ENCODE peak calls at places on chromosomes 11 and 22, in nine cellular contexts. Q is HCT116, E is sigmoid colon, X is stomach, H is H9, F is IMR-90, M is right lobe of liver, B is lower lobe of right lung, N is thoracic aorta. D is an unnamed sample. For H3K27me3, the result is how much of the 10 kb centered on the place peaks cover.

GRCh38 chr11:116424615-116425261 is 348.0 kb downstream of the BUD13 start:
- DNase-seq in Q (no peak), E (no peak), X (no peak), H (no peak), F (no peak), M (no peak), B (no peak), N (no peak), D (no peak)

GRCh38 chr22:17370766-17371181 is 1.5 kb downstream of the CECR2 start:
- DNase-seq in Q (no peak), E (no peak), X (no peak), H (no peak), F (no peak), M (peak), B (no peak), N (no peak), D (no peak)

GRCh38 chr11:7520981-7521487 is 7.2 kb downstream of the PPFIBP2 start:
- DNase-seq in Q (no peak), E (no peak), X (no peak), H (no peak), F (no peak), M (no peak), B (no peak), N (no peak), D (no peak)

GRCh38 chr11:62644220-62644619 is 2.2 kb downstream of the GANAB start:
- DNase-seq in Q (no peak), E (no peak), X (no peak), H (no peak), F (no peak), M (no peak), B (no peak), N (no peak), D (no peak)

GRCh38 chr11:1034456-1035295 is 1.8 kb downstream of the MUC6 start:
- DNase-seq in Q (no peak), E (no peak), X (no peak), H (no peak), F (no peak), M (no peak), B (no peak), N (no peak), D (no peak)

GRCh38 chr11:69483696-69484426 is 2.4 kb downstream of the LINC01488 start:
- DNase-seq in Q (no peak), E (no peak), X (no peak), H (peak), F (no peak), M (no peak), B (peak), N (no peak), D (no peak)

GRCh38 chr11:124868322-124869274 is 3.4 kb downstream of the ROBO3 start:
- DNase-seq in Q (no peak), E (peak), X (no peak), H (no peak), F (no peak), M (no peak), B (no peak), N (no peak), D (no peak)

GRCh38 chr11:92550411-92550810 is 325.8 kb downstream of the FAT3 start:
- DNase-seq in Q (no peak), E (no peak), X (peak), H (peak), F (no peak), M (peak), B (no peak), N (no peak), D (no peak)

GRCh38 chr11:79244175-79244804 is 196.5 kb downstream of the TENM4 start:
- DNase-seq in Q (no peak), E (no peak), X (no peak), H (no peak), F (peak), M (no peak), B (no peak), N (no peak), D (peak)

GRCh38 chr22:30861688-30862552 is 106.7 kb downstream of the MORC2 start:
- DNase-seq in Q (no peak), E (no peak), X (peak), H (peak), F (no peak), M (no peak), B (no peak), N (no peak), D (no peak)

GRCh38 chr11:69650081-69650831 is 9.3 kb downstream of the CCND1 start:
- DNase-seq in Q (no peak), E (peak), X (no peak), H (peak), F (no peak), M (no peak), B (peak), N (no peak), D (no peak)

GRCh38 chr11:100769165-100769564 is 82.1 kb downstream of the ARHGAP42 start:
- DNase-seq in Q (no peak), E (no peak), X (no peak), H (no peak), F (no peak), M (no peak), B (no peak), N (no peak), D (no peak)

GRCh38 chr11:111213256-111213655 is 32.3 kb upstream of the POU2AF2 start:
- DNase-seq in Q (no peak), E (no peak), X (no peak), H (no peak), F (peak), M (no peak), B (no peak), N (no peak), D (peak)

GRCh38 chr11:68380786-68381622 is 68.6 kb downstream of the LRP5 start:
- DNase-seq in Q (no peak), E (peak), X (no peak), H (no peak), F (peak), M (peak), B (no peak), N (no peak), D (no peak)

GRCh38 chr11:12508151-12508740 is 130.9 kb downstream of the PARVA start:
- DNase-seq in Q (no peak), E (no peak), X (no peak), H (no peak), F (peak), M (no peak), B (no peak), N (no peak), D (no peak)

GRCh38 chr11:117535201-117535869 is 207.7 kb downstream of the CEP164 start:
- DNase-seq in Q (no peak), E (peak), X (peak), H (no peak), F (no peak), M (peak), B (peak), N (no peak), D (no peak)

GRCh38 chr22:49046546-49047305 is 780.9 kb downstream of the BRD1 start:
- DNase-seq in Q (peak), E (no peak), X (no peak), H (peak), F (no peak), M (peak), B (no peak), N (no peak), D (no peak)

GRCh38 chr22:39204216-39204615 is 40.6 kb downstream of the PDGFB start:
- DNase-seq in Q (no peak), E (peak), X (no peak), H (peak), F (no peak), M (no peak), B (peak), N (no peak), D (no peak)

GRCh38 chr11:84901986-84902385 is 725.2 kb downstream of the DLG2 start:
- DNase-seq in Q (no peak), E (no peak), X (no peak), H (no peak), F (peak), M (no peak), B (no peak), N (no peak), D (no peak)

GRCh38 chr11:36265793-36266628 is 23.2 kb downstream of the COMMD9 start:
- DNase-seq in Q (peak), E (peak), X (peak), H (peak), F (peak), M (peak), B (peak), N (no peak), D (no peak)

GRCh38 chr22:44373234-44373633 is 60.5 kb upstream of the SHISAL1 start:
- DNase-seq in Q (no peak), E (peak), X (no peak), H (no peak), F (no peak), M (peak), B (peak), N (no peak), D (no peak)

GRCh38 chr11:56852131-56852530 is 103.6 kb upstream of the OR9G4 start:
- DNase-seq in Q (no peak), E (no peak), X (no peak), H (no peak), F (no peak), M (no peak), B (no peak), N (no peak), D (peak)

GRCh38 chr11:64334764-64335741 is 5.0 kb upstream of the CCDC88B start:
- DNase-seq in Q (peak), E (no peak), X (peak), H (peak), F (peak), M (no peak), B (peak), N (no peak), D (peak)

GRCh38 chr11:2744166-2744565 is 44.4 kb upstream of the KCNQ1OT1 start:
- DNase-seq in Q (no peak), E (peak), X (no peak), H (no peak), F (no peak), M (no peak), B (peak), N (no peak), D (no peak)

GRCh38 chr11:13668957-13669521 is 571 bp downstream of the FAR1 start:
- DNase-seq in Q (no peak), E (peak), X (peak), H (no peak), F (peak), M (no peak), B (peak), N (peak), D (no peak)

GRCh38 chr22:49303781-49304461 is 523.8 kb downstream of the BRD1 start:
- DNase-seq in Q (no peak), E (peak), X (peak), H (peak), F (no peak), M (peak), B (no peak), N (no peak), D (no peak)

GRCh38 chr11:1073261-1073724 is 1.4 kb upstream of the MUC2 start:
- DNase-seq in Q (peak), E (peak), X (peak), H (no peak), F (peak), M (peak), B (peak), N (no peak), D (peak)

DNA sequence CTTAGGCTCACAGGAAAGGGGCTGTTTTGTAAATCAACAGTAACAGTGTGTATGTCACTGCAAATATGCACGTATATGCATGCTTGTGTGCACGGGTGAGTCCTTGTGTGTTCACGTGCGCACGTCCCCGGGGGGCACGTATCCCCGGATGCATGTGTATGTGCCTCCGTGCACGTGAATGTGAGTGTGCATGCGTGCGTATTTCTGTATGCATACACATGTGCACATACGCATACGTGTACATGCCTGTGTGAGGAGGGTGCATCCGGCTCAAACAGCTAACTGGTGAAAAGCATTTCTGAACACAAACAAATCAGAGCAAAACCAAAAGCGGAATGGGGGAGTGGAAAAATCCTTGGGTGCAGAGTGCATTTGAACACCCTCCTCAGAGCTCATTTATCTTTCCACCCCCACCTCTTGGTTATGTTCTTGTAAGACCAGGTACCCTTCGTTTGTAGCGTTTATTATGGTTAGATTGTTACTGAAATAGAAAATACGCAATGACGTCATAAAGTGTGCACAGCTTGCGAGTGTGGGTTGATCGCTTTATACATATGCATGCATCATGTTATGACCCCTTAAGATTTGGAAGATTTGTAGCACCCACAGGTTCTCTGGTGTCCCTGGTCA is 7.0 kb downstream of the ARSA start:
- DNase-seq in Q (no peak), E (no peak), X (no peak), H (no peak), F (no peak), M (no peak), B (no peak), N (no peak), D (no peak)
- H3K27ac ChIP-seq in Q (no peak), E (peak), X (peak), H (no peak), F (no peak), M (no peak), B (peak), N (no peak), D (no peak)

GRCh38 chr11:60150279-60150678 is 32.6 kb downstream of the MS4A6A start:
- DNase-seq in Q (no peak), E (no peak), X (no peak), H (no peak), F (no peak), M (no peak), B (no peak), N (no peak), D (no peak)

GRCh38 chr11:60143768-60144167 is 39.1 kb downstream of the MS4A6A start:
- DNase-seq in Q (no peak), E (no peak), X (no peak), H (no peak), F (no peak), M (no peak), B (no peak), N (no peak), D (no peak)

GRCh38 chr11:60145677-60146076 is 37.2 kb downstream of the MS4A6A start:
- DNase-seq in Q (no peak), E (no peak), X (no peak), H (no peak), F (no peak), M (no peak), B (no peak), N (no peak), D (no peak)
- H3K27me3 ChIP-seq in Q (under half), E (under half), X (under half), H (under half), F (under half), M (under half), B (under half), N (under half), D (under half)

DNA sequence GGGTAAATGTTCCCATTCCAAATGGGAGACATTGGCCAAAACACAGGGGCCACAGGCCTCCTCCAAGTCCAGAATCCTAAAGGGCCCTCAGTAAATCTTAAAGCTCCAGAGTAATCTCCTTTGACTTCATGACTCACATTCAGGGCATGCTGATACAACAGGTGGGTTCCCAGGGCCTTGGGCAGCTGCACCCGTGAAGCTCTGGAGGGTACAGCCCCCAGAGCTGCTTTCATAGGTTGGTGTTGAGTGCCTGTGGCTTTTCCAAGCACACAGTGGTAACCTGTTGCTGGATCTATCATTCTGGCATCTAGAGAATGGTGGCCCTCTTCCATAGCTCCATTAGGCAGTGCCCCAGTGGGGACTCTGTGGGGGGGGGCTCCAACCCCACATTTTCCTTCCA is 54.0 kb downstream of the NELL1 start:
- DNase-seq in Q (no peak), E (no peak), X (no peak), H (no peak), F (no peak), M (no peak), B (no peak), N (no peak), D (no peak)
- H3K27ac ChIP-seq in Q (no peak), E (no peak), X (no peak), H (no peak), F (no peak), M (no peak), B (no peak), N (no peak), D (no peak)

GRCh38 chr11:76745561-76746207 is 37.5 kb upstream of the TSKU start:
- DNase-seq in Q (no peak), E (no peak), X (peak), H (no peak), F (no peak), M (no peak), B (no peak), N (no peak), D (no peak)
- H3K27me3 ChIP-seq in Q (under half), E (under half), X (under half), H (under half), F (under half), M (under half), B (under half), N (under half), D (under half)

GRCh38 chr22:38110863-38111852 is 674 bp upstream of the BAIAP2L2 start:
- DNase-seq in Q (no peak), E (no peak), X (peak), H (peak), F (no peak), M (peak), B (peak), N (no peak), D (no peak)

GRCh38 chr22:38111941-38112355 is 1.5 kb upstream of the BAIAP2L2 start:
- DNase-seq in Q (no peak), E (no peak), X (peak), H (no peak), F (no peak), M (peak), B (no peak), N (no peak), D (no peak)

GRCh38 chr22:38109391-38110000 is 988 bp downstream of the BAIAP2L2 start:
- DNase-seq in Q (no peak), E (no peak), X (no peak), H (no peak), F (no peak), M (peak), B (peak), N (no peak), D (no peak)

GRCh38 chr22:38108561-38109319 is 1.7 kb downstream of the BAIAP2L2 start:
- DNase-seq in Q (no peak), E (no peak), X (no peak), H (no peak), F (no peak), M (peak), B (peak), N (no peak), D (no peak)

GRCh38 chr22:38110008-38110862 is at the start of gene BAIAP2L2:
- DNase-seq in Q (no peak), E (no peak), X (peak), H (peak), F (no peak), M (peak), B (no peak), N (no peak), D (no peak)
- H3K27ac ChIP-seq in Q (no peak), E (no peak), X (peak), H (no peak), F (no peak), M (no peak), B (no peak), N (no peak), D (no peak)

D was measured in foreskin keratinocyte.